ENCODE peak calls at places on chromosome 3, in six cellular contexts. One of them, this sample, is unnamed.

GRCh38 chr3:45218578-45219390 is 7.3 kb downstream of the TMEM158 start:
- DNase-seq in HFFc6: peak
- DNase-seq in cardiac fibroblast: peak
- DNase-seq in HL-60: no peak
- DNase-seq in type B pancreatic cell: no peak
- DNase-seq in heart left ventricle: no peak
- DNase-seq in this sample: no peak

GRCh38 chr3:48492461-48493202 is 11.3 kb downstream of the SHISA5 start:
- DNase-seq in type B pancreatic cell: no peak
- DNase-seq in HL-60: no peak
- DNase-seq in HFFc6: no peak
- DNase-seq in heart left ventricle: no peak
- DNase-seq in cardiac fibroblast: no peak
- DNase-seq in this sample: peak

GRCh38 chr3:61936344-61936937 is 375.1 kb downstream of the PTPRG start:
- DNase-seq in type B pancreatic cell: no peak
- DNase-seq in HL-60: no peak
- DNase-seq in cardiac fibroblast: peak
- DNase-seq in heart left ventricle: no peak
- DNase-seq in HFFc6: peak
- DNase-seq in this sample: peak

GRCh38 chr3:69320867-69321266 is 65.0 kb downstream of the FRMD4B start:
- DNase-seq in HFFc6: no peak
- DNase-seq in type B pancreatic cell: no peak
- DNase-seq in heart left ventricle: peak
- DNase-seq in HL-60: no peak
- DNase-seq in cardiac fibroblast: peak
- DNase-seq in this sample: peak

GRCh38 chr3:68648494-68648893 is 283.9 kb downstream of the TAFA4 start:
- DNase-seq in type B pancreatic cell: no peak
- DNase-seq in HL-60: no peak
- DNase-seq in HFFc6: no peak
- DNase-seq in cardiac fibroblast: no peak
- DNase-seq in heart left ventricle: no peak
- DNase-seq in this sample: no peak

GRCh38 chr3:42130329-42131070 is 39.3 kb downstream of the TRAK1 start:
- DNase-seq in HFFc6: no peak
- DNase-seq in heart left ventricle: no peak
- DNase-seq in type B pancreatic cell: no peak
- DNase-seq in cardiac fibroblast: no peak
- DNase-seq in HL-60: no peak
- DNase-seq in this sample: no peak

GRCh38 chr3:140765246-140765645 is 87.4 kb downstream of the TRIM42 start:
- DNase-seq in type B pancreatic cell: no peak
- DNase-seq in HFFc6: no peak
- DNase-seq in cardiac fibroblast: no peak
- DNase-seq in HL-60: no peak
- DNase-seq in heart left ventricle: no peak
- DNase-seq in this sample: peak

GRCh38 chr3:11464356-11464755 is 179.4 kb downstream of the VGLL4 start:
- DNase-seq in type B pancreatic cell: no peak
- DNase-seq in cardiac fibroblast: no peak
- DNase-seq in HL-60: no peak
- DNase-seq in HFFc6: no peak
- DNase-seq in heart left ventricle: no peak
- DNase-seq in this sample: no peak

GRCh38 chr3:134344560-134344959 is 29.7 kb downstream of the AMOTL2 start:
- DNase-seq in HFFc6: no peak
- DNase-seq in heart left ventricle: no peak
- DNase-seq in cardiac fibroblast: no peak
- DNase-seq in type B pancreatic cell: no peak
- DNase-seq in HL-60: no peak
- DNase-seq in this sample: no peak

GRCh38 chr3:18111702-18112311 is 313.3 kb downstream of the SATB1 start:
- DNase-seq in HFFc6: no peak
- DNase-seq in type B pancreatic cell: no peak
- DNase-seq in HL-60: no peak
- DNase-seq in cardiac fibroblast: no peak
- DNase-seq in heart left ventricle: no peak
- DNase-seq in this sample: peak

GRCh38 chr3:158819282-158819681 is 17.4 kb downstream of the MFSD1 start:
- DNase-seq in heart left ventricle: no peak
- DNase-seq in HFFc6: no peak
- DNase-seq in type B pancreatic cell: no peak
- DNase-seq in cardiac fibroblast: no peak
- DNase-seq in HL-60: no peak
- DNase-seq in this sample: no peak

GRCh38 chr3:123656691-123657090 is 71.8 kb upstream of the HACD2 start:
- DNase-seq in cardiac fibroblast: no peak
- DNase-seq in HFFc6: no peak
- DNase-seq in type B pancreatic cell: no peak
- DNase-seq in heart left ventricle: no peak
- DNase-seq in HL-60: no peak
- DNase-seq in this sample: peak

GRCh38 chr3:46987485-46988401 is 8.3 kb downstream of the NBEAL2 start:
- DNase-seq in HL-60: peak
- DNase-seq in HFFc6: no peak
- DNase-seq in heart left ventricle: peak
- DNase-seq in cardiac fibroblast: peak
- DNase-seq in type B pancreatic cell: no peak
- DNase-seq in this sample: peak

GRCh38 chr3:46988616-46989015 is 9.2 kb downstream of the NBEAL2 start:
- DNase-seq in type B pancreatic cell: no peak
- DNase-seq in HFFc6: no peak
- DNase-seq in cardiac fibroblast: no peak
- DNase-seq in heart left ventricle: no peak
- DNase-seq in HL-60: no peak
- DNase-seq in this sample: no peak

GRCh38 chr3:46985588-46985987 is 6.1 kb downstream of the NBEAL2 start:
- DNase-seq in type B pancreatic cell: no peak
- DNase-seq in heart left ventricle: no peak
- DNase-seq in cardiac fibroblast: no peak
- DNase-seq in HFFc6: no peak
- DNase-seq in HL-60: no peak
- DNase-seq in this sample: no peak

GRCh38 chr3:46986055-46986730 is 6.7 kb downstream of the NBEAL2 start:
- DNase-seq in type B pancreatic cell: no peak
- DNase-seq in HFFc6: no peak
- DNase-seq in cardiac fibroblast: no peak
- DNase-seq in heart left ventricle: no peak
- DNase-seq in HL-60: no peak
- DNase-seq in this sample: no peak

GRCh38 chr3:46986782-46987484 is 7.5 kb downstream of the NBEAL2 start:
- DNase-seq in cardiac fibroblast: no peak
- DNase-seq in heart left ventricle: no peak
- DNase-seq in HFFc6: no peak
- DNase-seq in HL-60: no peak
- DNase-seq in type B pancreatic cell: no peak
- DNase-seq in this sample: no peak
- TF ChIP-seq CTCF in cardiac fibroblast: no peak
- TF ChIP-seq CTCF in heart left ventricle: no peak
- TF ChIP-seq CTCF in HFFc6: no peak
- TF ChIP-seq CTCF in HL-60: no peak
- TF ChIP-seq CTCF in type B pancreatic cell: no peak
- TF ChIP-seq CTCF in this sample: no peak

GRCh38 chr3:157204431-157204830 is 44.5 kb upstream of the CCNL1 start:
- DNase-seq in heart left ventricle: no peak
- DNase-seq in cardiac fibroblast: peak
- DNase-seq in type B pancreatic cell: no peak
- DNase-seq in HL-60: peak
- DNase-seq in HFFc6: peak
- DNase-seq in this sample: no peak
- TF ChIP-seq CTCF in heart left ventricle: peak
- TF ChIP-seq CTCF in cardiac fibroblast: peak
- TF ChIP-seq CTCF in type B pancreatic cell: peak
- TF ChIP-seq CTCF in HL-60: peak
- TF ChIP-seq CTCF in HFFc6: peak
- TF ChIP-seq CTCF in this sample: no peak

GRCh38 chr3:14214764-14215163 is 36.1 kb downstream of the LSM3 start:
- DNase-seq in cardiac fibroblast: no peak
- DNase-seq in type B pancreatic cell: no peak
- DNase-seq in HFFc6: no peak
- DNase-seq in HL-60: no peak
- DNase-seq in heart left ventricle: no peak
- DNase-seq in this sample: no peak

GRCh38 chr3:14213066-14213774 is 34.6 kb downstream of the LSM3 start:
- DNase-seq in type B pancreatic cell: no peak
- DNase-seq in heart left ventricle: no peak
- DNase-seq in HL-60: no peak
- DNase-seq in HFFc6: no peak
- DNase-seq in cardiac fibroblast: no peak
- DNase-seq in this sample: no peak

GRCh38 chr3:14218355-14218754 is 39.7 kb downstream of the LSM3 start:
- DNase-seq in HL-60: no peak
- DNase-seq in heart left ventricle: no peak
- DNase-seq in cardiac fibroblast: no peak
- DNase-seq in HFFc6: no peak
- DNase-seq in type B pancreatic cell: no peak
- DNase-seq in this sample: no peak

GRCh38 chr3:14212032-14212431 is 33.4 kb downstream of the LSM3 start:
- DNase-seq in HL-60: no peak
- DNase-seq in HFFc6: no peak
- DNase-seq in cardiac fibroblast: no peak
- DNase-seq in type B pancreatic cell: no peak
- DNase-seq in heart left ventricle: no peak
- DNase-seq in this sample: no peak

GRCh38 chr3:14216257-14217048 is 37.8 kb downstream of the LSM3 start:
- DNase-seq in HL-60: no peak
- DNase-seq in cardiac fibroblast: peak
- DNase-seq in type B pancreatic cell: no peak
- DNase-seq in HFFc6: no peak
- DNase-seq in heart left ventricle: peak
- DNase-seq in this sample: no peak
- TF ChIP-seq CTCF in HL-60: no peak
- TF ChIP-seq CTCF in cardiac fibroblast: peak
- TF ChIP-seq CTCF in type B pancreatic cell: peak
- TF ChIP-seq CTCF in HFFc6: peak
- TF ChIP-seq CTCF in heart left ventricle: peak
- TF ChIP-seq CTCF in this sample: no peak

DNA sequence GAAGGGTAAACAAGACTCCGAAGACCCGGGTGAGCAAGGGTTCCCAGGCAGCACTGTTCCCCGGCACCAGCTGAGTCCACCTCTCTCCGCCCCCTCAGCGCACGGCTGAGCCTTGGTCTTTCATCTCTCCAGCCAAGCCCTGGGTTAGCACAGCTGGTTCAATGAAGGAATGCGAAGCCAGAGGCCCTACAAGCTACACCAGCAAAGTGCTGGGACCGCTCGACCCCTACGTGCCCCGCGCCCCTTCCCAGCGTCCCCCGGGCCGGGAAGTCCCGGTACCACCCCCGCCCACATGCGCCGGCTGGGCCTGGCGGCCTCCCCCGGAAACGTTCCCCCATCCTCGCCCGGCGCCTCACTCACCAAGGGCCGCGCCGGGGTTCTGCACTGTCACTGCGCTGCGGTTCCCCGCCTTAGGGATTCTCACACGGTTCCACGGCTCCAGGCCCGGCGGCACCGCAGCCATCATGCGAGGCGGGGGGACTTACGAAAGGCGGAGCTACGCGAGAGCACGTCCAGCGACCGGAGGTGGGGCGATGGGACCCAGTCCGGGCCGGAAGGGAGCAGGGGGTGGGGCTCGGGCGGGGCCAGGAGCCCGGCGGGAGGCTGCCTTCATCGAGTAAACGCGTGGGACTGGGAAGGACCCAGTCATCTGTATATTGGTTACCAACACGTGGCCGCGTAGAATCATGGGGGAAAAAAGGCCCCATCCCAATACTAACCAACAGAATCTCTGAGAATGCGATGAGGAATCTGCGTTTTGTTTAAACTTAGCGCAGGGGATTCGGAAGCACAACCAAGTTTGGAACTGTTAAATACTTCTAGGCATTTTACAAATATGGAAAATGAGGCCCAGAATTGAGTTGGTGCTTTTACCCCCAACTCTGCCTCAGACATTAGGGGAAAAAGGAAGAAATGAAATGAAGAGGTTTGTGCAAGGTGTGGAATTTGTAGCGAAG is 28.7 kb downstream of the GTPBP8 start:
- DNase-seq in type B pancreatic cell: peak
- DNase-seq in HL-60: peak
- DNase-seq in heart left ventricle: peak
- DNase-seq in HFFc6: peak
- DNase-seq in cardiac fibroblast: peak
- DNase-seq in this sample: peak
- TF ChIP-seq CTCF in type B pancreatic cell: no peak
- TF ChIP-seq CTCF in HL-60: no peak
- TF ChIP-seq CTCF in heart left ventricle: no peak
- TF ChIP-seq CTCF in HFFc6: no peak
- TF ChIP-seq CTCF in cardiac fibroblast: no peak
- TF ChIP-seq CTCF in this sample: no peak

GRCh38 chr3:52742418-52743041 is 28.2 kb downstream of the NEK4 start:
- DNase-seq in cardiac fibroblast: peak
- DNase-seq in heart left ventricle: no peak
- DNase-seq in HFFc6: peak
- DNase-seq in type B pancreatic cell: no peak
- DNase-seq in HL-60: no peak
- DNase-seq in this sample: peak
- TF ChIP-seq CTCF in cardiac fibroblast: peak
- TF ChIP-seq CTCF in heart left ventricle: peak
- TF ChIP-seq CTCF in HFFc6: peak
- TF ChIP-seq CTCF in type B pancreatic cell: peak
- TF ChIP-seq CTCF in HL-60: peak
- TF ChIP-seq CTCF in this sample: peak

GRCh38 chr3:189053327-189053726 is 118.4 kb upstream of the TPRG1 start:
- DNase-seq in heart left ventricle: no peak
- DNase-seq in cardiac fibroblast: no peak
- DNase-seq in HFFc6: no peak
- DNase-seq in type B pancreatic cell: no peak
- DNase-seq in HL-60: no peak
- DNase-seq in this sample: no peak

DNA sequence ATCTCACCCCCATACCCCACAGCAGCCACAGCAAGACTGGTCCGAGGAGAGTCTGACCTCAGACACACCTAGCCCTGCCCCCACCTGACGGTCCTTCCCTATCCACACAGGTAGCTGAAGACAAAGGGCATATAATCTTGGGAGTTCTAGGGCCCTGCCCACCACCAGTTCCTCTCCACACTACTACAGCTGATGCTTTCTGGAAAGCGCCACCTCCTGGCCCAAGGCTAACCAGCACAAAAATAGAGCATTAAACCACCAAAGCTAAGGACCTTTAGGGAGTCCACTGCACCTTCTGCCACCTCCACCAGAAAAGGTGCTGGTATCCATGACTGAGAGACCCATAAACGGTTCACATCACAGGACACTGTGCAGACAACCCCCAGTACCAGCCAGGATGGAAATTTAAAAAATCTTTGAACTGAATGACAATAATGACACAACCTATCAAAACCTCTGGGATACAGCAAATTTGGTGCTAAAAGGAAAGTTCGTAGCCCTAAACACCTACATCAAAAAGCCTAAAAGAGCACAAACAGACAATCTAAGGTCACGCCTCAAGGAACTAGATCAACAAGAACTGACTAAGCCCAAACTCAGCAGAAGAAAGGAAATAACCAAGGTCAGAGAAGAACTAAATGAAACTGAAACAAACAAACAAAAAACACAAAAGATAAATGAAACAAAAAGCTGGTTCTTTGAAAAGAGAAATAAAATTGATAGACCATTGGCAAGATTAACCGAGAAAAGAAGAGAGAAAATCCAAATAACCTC is 122.1 kb upstream of the TPRG1 start:
- DNase-seq in heart left ventricle: no peak
- DNase-seq in type B pancreatic cell: no peak
- DNase-seq in HL-60: no peak
- DNase-seq in HFFc6: no peak
- DNase-seq in cardiac fibroblast: peak
- DNase-seq in this sample: peak
- TF ChIP-seq CTCF in heart left ventricle: no peak
- TF ChIP-seq CTCF in type B pancreatic cell: peak
- TF ChIP-seq CTCF in HL-60: no peak
- TF ChIP-seq CTCF in HFFc6: no peak
- TF ChIP-seq CTCF in cardiac fibroblast: peak
- TF ChIP-seq CTCF in this sample: peak